ENCODE peak calls at places on chromosomes 13 and 19, in eight cellular contexts. One of them, this sample, is unnamed.

GRCh38 chr19:20969898-20970297 is 46.8 kb downstream of the ZNF85 start:
- DNase-seq in cardiac muscle cell: no peak
- DNase-seq in progenitor cell of endocrine pancreas: no peak
- DNase-seq in fibroblast of pulmonary artery: no peak
- DNase-seq in fibroblast of lung: no peak
- DNase-seq in esophagus squamous epithelium: no peak
- DNase-seq in brain microvascular endothelial cell: no peak
- DNase-seq in glutamatergic neuron: no peak
- DNase-seq in this sample: no peak

GRCh38 chr19:38850976-38851621 is 1.3 kb upstream of the HNRNPL start:
- DNase-seq in cardiac muscle cell: no peak
- DNase-seq in fibroblast of pulmonary artery: no peak
- DNase-seq in esophagus squamous epithelium: no peak
- DNase-seq in progenitor cell of endocrine pancreas: peak; percentile 19
- DNase-seq in brain microvascular endothelial cell: no peak
- DNase-seq in fibroblast of lung: no peak
- DNase-seq in glutamatergic neuron: peak; percentile 37
- DNase-seq in this sample: peak; percentile 57

GRCh38 chr13:50636007-50636704 is 207.3 kb downstream of the DLEU7 start:
- DNase-seq in fibroblast of pulmonary artery: peak; percentile 53
- DNase-seq in brain microvascular endothelial cell: no peak
- DNase-seq in esophagus squamous epithelium: no peak
- DNase-seq in cardiac muscle cell: peak; percentile 58
- DNase-seq in glutamatergic neuron: no peak
- DNase-seq in progenitor cell of endocrine pancreas: no peak
- DNase-seq in fibroblast of lung: no peak
- DNase-seq in this sample: peak; percentile 24

GRCh38 chr13:27920677-27921420 is 1.0 kb downstream of the PDX1 start:
- DNase-seq in progenitor cell of endocrine pancreas: no peak
- DNase-seq in cardiac muscle cell: peak; percentile 33
- DNase-seq in brain microvascular endothelial cell: no peak
- DNase-seq in fibroblast of lung: no peak
- DNase-seq in fibroblast of pulmonary artery: peak; percentile 13
- DNase-seq in esophagus squamous epithelium: no peak
- DNase-seq in glutamatergic neuron: peak; percentile 35
- DNase-seq in this sample: peak; percentile 37

GRCh38 chr13:113939129-113939904 is 34.6 kb downstream of the C13orf46 start:
- DNase-seq in brain microvascular endothelial cell: no peak
- DNase-seq in fibroblast of lung: no peak
- DNase-seq in progenitor cell of endocrine pancreas: no peak
- DNase-seq in glutamatergic neuron: no peak
- DNase-seq in esophagus squamous epithelium: no peak
- DNase-seq in cardiac muscle cell: no peak
- DNase-seq in fibroblast of pulmonary artery: no peak
- DNase-seq in this sample: no peak

GRCh38 chr19:28598861-28599260 is 614.1 kb downstream of the UQCRFS1 start:
- DNase-seq in fibroblast of lung: no peak
- DNase-seq in progenitor cell of endocrine pancreas: no peak
- DNase-seq in esophagus squamous epithelium: no peak
- DNase-seq in fibroblast of pulmonary artery: no peak
- DNase-seq in brain microvascular endothelial cell: no peak
- DNase-seq in cardiac muscle cell: no peak
- DNase-seq in glutamatergic neuron: no peak
- DNase-seq in this sample: no peak

GRCh38 chr13:112690242-112690943 is 555 bp downstream of the ATP11A start:
- DNase-seq in brain microvascular endothelial cell: no peak
- DNase-seq in fibroblast of pulmonary artery: peak; percentile 35
- DNase-seq in glutamatergic neuron: peak; percentile 60
- DNase-seq in fibroblast of lung: peak; percentile 45
- DNase-seq in progenitor cell of endocrine pancreas: peak; percentile 36
- DNase-seq in cardiac muscle cell: peak; percentile 81
- DNase-seq in esophagus squamous epithelium: no peak
- DNase-seq in this sample: peak; percentile 33

GRCh38 chr13:112619730-112620639 is 32.0 kb upstream of the TUBGCP3 start:
- DNase-seq in glutamatergic neuron: no peak
- DNase-seq in fibroblast of lung: peak; percentile 59
- DNase-seq in brain microvascular endothelial cell: no peak
- DNase-seq in progenitor cell of endocrine pancreas: peak; percentile 36
- DNase-seq in fibroblast of pulmonary artery: peak; percentile 24
- DNase-seq in cardiac muscle cell: peak; percentile 86
- DNase-seq in esophagus squamous epithelium: no peak
- DNase-seq in this sample: no peak

GRCh38 chr19:53123400-53123799 is 9.3 kb downstream of the ZNF415 start:
- DNase-seq in progenitor cell of endocrine pancreas: no peak
- DNase-seq in cardiac muscle cell: no peak
- DNase-seq in glutamatergic neuron: no peak
- DNase-seq in brain microvascular endothelial cell: no peak
- DNase-seq in esophagus squamous epithelium: no peak
- DNase-seq in fibroblast of lung: no peak
- DNase-seq in fibroblast of pulmonary artery: no peak
- DNase-seq in this sample: no peak

GRCh38 chr13:40629678-40630384 is 36.6 kb downstream of the FOXO1 start:
- DNase-seq in fibroblast of pulmonary artery: no peak
- DNase-seq in fibroblast of lung: no peak
- DNase-seq in cardiac muscle cell: no peak
- DNase-seq in esophagus squamous epithelium: no peak
- DNase-seq in glutamatergic neuron: no peak
- DNase-seq in brain microvascular endothelial cell: no peak
- DNase-seq in progenitor cell of endocrine pancreas: no peak
- DNase-seq in this sample: no peak

GRCh38 chr13:29877456-29878096 is 27.2 kb upstream of the UBL3 start:
- DNase-seq in fibroblast of pulmonary artery: peak; percentile 2
- DNase-seq in esophagus squamous epithelium: no peak
- DNase-seq in cardiac muscle cell: peak; percentile 21
- DNase-seq in fibroblast of lung: no peak
- DNase-seq in glutamatergic neuron: no peak
- DNase-seq in brain microvascular endothelial cell: no peak
- DNase-seq in progenitor cell of endocrine pancreas: no peak
- DNase-seq in this sample: no peak

GRCh38 chr13:33112745-33113144 is 96.5 kb downstream of the KL start:
- DNase-seq in progenitor cell of endocrine pancreas: no peak
- DNase-seq in glutamatergic neuron: no peak
- DNase-seq in fibroblast of lung: no peak
- DNase-seq in fibroblast of pulmonary artery: no peak
- DNase-seq in brain microvascular endothelial cell: peak; percentile 67
- DNase-seq in esophagus squamous epithelium: no peak
- DNase-seq in cardiac muscle cell: no peak
- DNase-seq in this sample: no peak

GRCh38 chr13:58977085-58977484 is 1186.6 kb downstream of the DIAPH3 start:
- DNase-seq in cardiac muscle cell: no peak
- DNase-seq in fibroblast of lung: no peak
- DNase-seq in brain microvascular endothelial cell: no peak
- DNase-seq in fibroblast of pulmonary artery: no peak
- DNase-seq in esophagus squamous epithelium: no peak
- DNase-seq in progenitor cell of endocrine pancreas: no peak
- DNase-seq in glutamatergic neuron: no peak
- DNase-seq in this sample: no peak

GRCh38 chr13:96033220-96034015 is 19.8 kb downstream of the UGGT2 start:
- DNase-seq in brain microvascular endothelial cell: no peak
- DNase-seq in fibroblast of pulmonary artery: no peak
- DNase-seq in esophagus squamous epithelium: no peak
- DNase-seq in progenitor cell of endocrine pancreas: no peak
- DNase-seq in cardiac muscle cell: no peak
- DNase-seq in glutamatergic neuron: no peak
- DNase-seq in fibroblast of lung: no peak
- DNase-seq in this sample: no peak

GRCh38 chr19:4633140-4633967 is 6.0 kb upstream of the TNFAIP8L1 start:
- DNase-seq in progenitor cell of endocrine pancreas: peak; percentile 47
- DNase-seq in esophagus squamous epithelium: no peak
- DNase-seq in fibroblast of lung: peak; percentile 78
- DNase-seq in cardiac muscle cell: peak; percentile 70
- DNase-seq in fibroblast of pulmonary artery: peak; percentile 84
- DNase-seq in glutamatergic neuron: peak; percentile 88
- DNase-seq in brain microvascular endothelial cell: peak; percentile 82
- DNase-seq in this sample: peak; percentile 32

GRCh38 chr13:51913421-51914136 is 51.8 kb downstream of the CCDC70 start:
- DNase-seq in brain microvascular endothelial cell: no peak
- DNase-seq in cardiac muscle cell: peak; percentile 43
- DNase-seq in fibroblast of pulmonary artery: no peak
- DNase-seq in progenitor cell of endocrine pancreas: no peak
- DNase-seq in glutamatergic neuron: peak; percentile 59
- DNase-seq in fibroblast of lung: no peak
- DNase-seq in esophagus squamous epithelium: no peak
- DNase-seq in this sample: no peak

GRCh38 chr13:109479991-109480696 is 306.2 kb downstream of the IRS2 start:
- DNase-seq in cardiac muscle cell: peak; percentile 19
- DNase-seq in esophagus squamous epithelium: no peak
- DNase-seq in brain microvascular endothelial cell: peak; percentile 72
- DNase-seq in fibroblast of pulmonary artery: peak; percentile 73
- DNase-seq in glutamatergic neuron: no peak
- DNase-seq in fibroblast of lung: peak; percentile 31
- DNase-seq in progenitor cell of endocrine pancreas: no peak
- DNase-seq in this sample: no peak

GRCh38 chr13:107373551-107373950 is 805.6 kb upstream of the ARGLU1 start:
- DNase-seq in fibroblast of pulmonary artery: peak; percentile 77
- DNase-seq in brain microvascular endothelial cell: peak; percentile 70
- DNase-seq in progenitor cell of endocrine pancreas: no peak
- DNase-seq in cardiac muscle cell: peak; percentile 16
- DNase-seq in glutamatergic neuron: no peak
- DNase-seq in esophagus squamous epithelium: no peak
- DNase-seq in fibroblast of lung: peak; percentile 83
- DNase-seq in this sample: no peak

GRCh38 chr13:24213932-24214331 is 53.4 kb downstream of the SPATA13 start:
- DNase-seq in progenitor cell of endocrine pancreas: no peak
- DNase-seq in esophagus squamous epithelium: no peak
- DNase-seq in fibroblast of pulmonary artery: no peak
- DNase-seq in glutamatergic neuron: no peak
- DNase-seq in fibroblast of lung: no peak
- DNase-seq in cardiac muscle cell: no peak
- DNase-seq in brain microvascular endothelial cell: no peak
- DNase-seq in this sample: no peak

GRCh38 chr13:51797664-51798488 is 6.1 kb downstream of the DHRS12 start:
- DNase-seq in cardiac muscle cell: peak; percentile 64
- DNase-seq in glutamatergic neuron: no peak
- DNase-seq in progenitor cell of endocrine pancreas: peak; percentile 35
- DNase-seq in brain microvascular endothelial cell: peak; percentile 40
- DNase-seq in fibroblast of pulmonary artery: peak; percentile 75
- DNase-seq in esophagus squamous epithelium: no peak
- DNase-seq in fibroblast of lung: peak; percentile 55
- DNase-seq in this sample: no peak

GRCh38 chr13:47027797-47028437 is 131.1 kb upstream of the HTR2A start:
- DNase-seq in esophagus squamous epithelium: no peak
- DNase-seq in progenitor cell of endocrine pancreas: no peak
- DNase-seq in fibroblast of lung: no peak
- DNase-seq in glutamatergic neuron: no peak
- DNase-seq in cardiac muscle cell: peak; percentile 46
- DNase-seq in brain microvascular endothelial cell: peak; percentile 17
- DNase-seq in fibroblast of pulmonary artery: no peak
- DNase-seq in this sample: no peak

GRCh38 chr13:105363747-105364177 is 1171.7 kb downstream of the EFNB2 start:
- DNase-seq in brain microvascular endothelial cell: no peak
- DNase-seq in fibroblast of lung: no peak
- DNase-seq in esophagus squamous epithelium: no peak
- DNase-seq in progenitor cell of endocrine pancreas: no peak
- DNase-seq in cardiac muscle cell: no peak
- DNase-seq in glutamatergic neuron: no peak
- DNase-seq in fibroblast of pulmonary artery: peak; percentile 14
- DNase-seq in this sample: no peak

GRCh38 chr13:106417467-106418110 is 117.9 kb downstream of the EFNB2 start:
- DNase-seq in fibroblast of lung: no peak
- DNase-seq in glutamatergic neuron: no peak
- DNase-seq in brain microvascular endothelial cell: no peak
- DNase-seq in cardiac muscle cell: no peak
- DNase-seq in esophagus squamous epithelium: no peak
- DNase-seq in progenitor cell of endocrine pancreas: no peak
- DNase-seq in fibroblast of pulmonary artery: no peak
- DNase-seq in this sample: no peak

DNA sequence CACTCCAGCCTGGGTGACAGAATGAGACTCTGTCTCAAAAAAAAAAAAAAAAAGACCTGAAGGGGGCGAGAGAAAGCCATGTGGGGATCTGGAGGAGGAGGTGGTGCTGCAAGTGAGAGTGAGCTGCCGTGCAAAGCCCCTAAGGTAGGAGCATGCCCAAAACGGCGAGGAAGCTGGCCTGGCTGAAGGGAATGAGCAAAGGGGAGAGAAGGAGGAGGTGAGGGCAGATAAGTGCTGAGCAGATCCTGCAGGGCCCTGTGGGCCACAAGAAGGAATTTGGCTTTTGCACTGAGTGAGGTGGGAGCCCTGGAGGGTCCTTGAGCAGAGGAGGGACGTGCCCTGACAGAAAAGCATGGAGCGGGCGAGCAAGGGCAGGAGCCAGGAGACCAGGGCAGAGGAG is 19.4 kb upstream of the ADGRE5 start:
- DNase-seq in esophagus squamous epithelium: no peak
- DNase-seq in glutamatergic neuron: no peak
- DNase-seq in fibroblast of lung: no peak
- DNase-seq in fibroblast of pulmonary artery: peak; percentile 62
- DNase-seq in brain microvascular endothelial cell: no peak
- DNase-seq in cardiac muscle cell: peak; percentile 29
- DNase-seq in progenitor cell of endocrine pancreas: no peak
- DNase-seq in this sample: no peak
- TF ChIP-seq CTCF in esophagus squamous epithelium: no peak
- TF ChIP-seq CTCF in glutamatergic neuron: no peak
- TF ChIP-seq CTCF in fibroblast of lung: no peak
- TF ChIP-seq CTCF in fibroblast of pulmonary artery: peak; percentile 20
- TF ChIP-seq CTCF in brain microvascular endothelial cell: peak; percentile 39
- TF ChIP-seq CTCF in cardiac muscle cell: peak; percentile 17
- TF ChIP-seq CTCF in progenitor cell of endocrine pancreas: no peak
- TF ChIP-seq CTCF in this sample: no peak

GRCh38 chr19:11902228-11902627 is 14.6 kb downstream of the ZNF69 start:
- DNase-seq in progenitor cell of endocrine pancreas: no peak
- DNase-seq in fibroblast of lung: no peak
- DNase-seq in glutamatergic neuron: no peak
- DNase-seq in brain microvascular endothelial cell: no peak
- DNase-seq in cardiac muscle cell: no peak
- DNase-seq in fibroblast of pulmonary artery: no peak
- DNase-seq in esophagus squamous epithelium: no peak
- DNase-seq in this sample: no peak
- TF ChIP-seq CTCF in progenitor cell of endocrine pancreas: no peak
- TF ChIP-seq CTCF in fibroblast of lung: no peak
- TF ChIP-seq CTCF in glutamatergic neuron: no peak
- TF ChIP-seq CTCF in brain microvascular endothelial cell: no peak
- TF ChIP-seq CTCF in cardiac muscle cell: no peak
- TF ChIP-seq CTCF in fibroblast of pulmonary artery: no peak
- TF ChIP-seq CTCF in esophagus squamous epithelium: no peak
- TF ChIP-seq CTCF in this sample: no peak

DNA sequence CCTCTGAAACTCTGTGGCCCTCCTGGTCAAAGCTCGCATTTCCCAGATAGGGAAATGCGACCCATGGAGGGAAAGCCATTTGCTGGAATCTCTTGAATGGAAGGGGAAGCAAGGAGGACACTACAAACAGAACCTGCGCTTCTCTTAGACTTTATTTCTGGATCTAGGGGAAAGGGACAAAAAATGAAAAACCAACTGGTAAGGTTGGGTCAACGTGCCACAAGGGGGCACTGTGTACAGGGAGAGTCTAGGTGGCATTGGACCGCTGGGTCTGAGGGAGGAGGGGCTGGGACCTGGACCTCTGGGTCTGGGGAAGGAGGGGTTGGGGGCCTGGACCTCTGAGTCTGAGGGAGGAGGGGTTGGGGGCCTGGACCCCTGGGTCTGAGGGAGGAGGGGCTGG is 5.0 kb downstream of the KLK4 start:
- DNase-seq in fibroblast of lung: no peak
- DNase-seq in esophagus squamous epithelium: no peak
- DNase-seq in cardiac muscle cell: peak; percentile 58
- DNase-seq in fibroblast of pulmonary artery: peak; percentile 21
- DNase-seq in glutamatergic neuron: peak; percentile 62
- DNase-seq in brain microvascular endothelial cell: no peak
- DNase-seq in progenitor cell of endocrine pancreas: peak; percentile 26
- DNase-seq in this sample: no peak
- TF ChIP-seq CTCF in fibroblast of lung: peak; percentile 40
- TF ChIP-seq CTCF in esophagus squamous epithelium: no peak
- TF ChIP-seq CTCF in cardiac muscle cell: peak; percentile 57
- TF ChIP-seq CTCF in fibroblast of pulmonary artery: peak; percentile 61
- TF ChIP-seq CTCF in glutamatergic neuron: peak; percentile 62
- TF ChIP-seq CTCF in brain microvascular endothelial cell: peak; percentile 30
- TF ChIP-seq CTCF in progenitor cell of endocrine pancreas: peak; percentile 58
- TF ChIP-seq CTCF in this sample: no peak

GRCh38 chr19:50838239-50838638 is 4.9 kb upstream of the KLK15 start:
- DNase-seq in progenitor cell of endocrine pancreas: no peak
- DNase-seq in esophagus squamous epithelium: no peak
- DNase-seq in fibroblast of pulmonary artery: peak; percentile 7
- DNase-seq in cardiac muscle cell: no peak
- DNase-seq in fibroblast of lung: no peak
- DNase-seq in brain microvascular endothelial cell: no peak
- DNase-seq in glutamatergic neuron: no peak
- DNase-seq in this sample: no peak
- TF ChIP-seq CTCF in progenitor cell of endocrine pancreas: peak; percentile 29
- TF ChIP-seq CTCF in esophagus squamous epithelium: no peak
- TF ChIP-seq CTCF in fibroblast of pulmonary artery: peak; percentile 19
- TF ChIP-seq CTCF in cardiac muscle cell: peak; percentile 20
- TF ChIP-seq CTCF in fibroblast of lung: no peak
- TF ChIP-seq CTCF in brain microvascular endothelial cell: no peak
- TF ChIP-seq CTCF in glutamatergic neuron: no peak
- TF ChIP-seq CTCF in this sample: no peak